ENCODE peak calls at places on chromosomes 12 and 14, in seven cellular contexts. One of them, this sample, is unnamed.

GRCh38 chr12:6494351-6494743 is 445 bp downstream of the NCAPD2 start:
- DNase-seq in pancreas: no peak
- DNase-seq in EL: no peak
- DNase-seq in Ammon's horn: no peak
- DNase-seq in NCI-H1092: no peak
- DNase-seq in mucosa of gallbladder: no peak
- DNase-seq in MCF 10A: no peak
- DNase-seq in this sample: no peak

GRCh38 chr14:85250369-85250768 is 279.6 kb upstream of the FLRT2 start:
- DNase-seq in pancreas: no peak
- DNase-seq in EL: no peak
- DNase-seq in Ammon's horn: no peak
- DNase-seq in NCI-H1092: peak
- DNase-seq in mucosa of gallbladder: peak
- DNase-seq in MCF 10A: no peak
- DNase-seq in this sample: no peak

GRCh38 chr12:15757553-15758255 is 31.5 kb downstream of the EPS8 start:
- DNase-seq in pancreas: no peak
- DNase-seq in EL: peak
- DNase-seq in Ammon's horn: no peak
- DNase-seq in NCI-H1092: no peak
- DNase-seq in mucosa of gallbladder: no peak
- DNase-seq in MCF 10A: peak
- DNase-seq in this sample: peak

GRCh38 chr12:13251496-13251895 is 55.0 kb downstream of the EMP1 start:
- DNase-seq in pancreas: no peak
- DNase-seq in EL: no peak
- DNase-seq in Ammon's horn: no peak
- DNase-seq in NCI-H1092: no peak
- DNase-seq in mucosa of gallbladder: peak
- DNase-seq in MCF 10A: no peak
- DNase-seq in this sample: no peak

GRCh38 chr12:102317155-102317554 is 119.5 kb upstream of the PMCH start:
- DNase-seq in pancreas: no peak
- DNase-seq in EL: no peak
- DNase-seq in Ammon's horn: no peak
- DNase-seq in NCI-H1092: no peak
- DNase-seq in mucosa of gallbladder: no peak
- DNase-seq in MCF 10A: no peak
- DNase-seq in this sample: no peak

GRCh38 chr12:75969768-75970167 is 61.8 kb downstream of the PHLDA1 start:
- DNase-seq in pancreas: no peak
- DNase-seq in EL: no peak
- DNase-seq in Ammon's horn: no peak
- DNase-seq in NCI-H1092: no peak
- DNase-seq in mucosa of gallbladder: no peak
- DNase-seq in MCF 10A: peak
- DNase-seq in this sample: no peak

GRCh38 chr14:20568393-20568792 is 7.5 kb upstream of the RNASE9 start:
- DNase-seq in pancreas: no peak
- DNase-seq in EL: no peak
- DNase-seq in Ammon's horn: no peak
- DNase-seq in NCI-H1092: no peak
- DNase-seq in mucosa of gallbladder: no peak
- DNase-seq in MCF 10A: no peak
- DNase-seq in this sample: no peak

GRCh38 chr12:1920436-1920835 is 2.0 kb upstream of the CACNA2D4 start:
- DNase-seq in pancreas: no peak
- DNase-seq in EL: no peak
- DNase-seq in Ammon's horn: no peak
- DNase-seq in NCI-H1092: no peak
- DNase-seq in mucosa of gallbladder: no peak
- DNase-seq in MCF 10A: no peak
- DNase-seq in this sample: no peak

GRCh38 chr12:26988703-26989102 is 25.5 kb downstream of the TM7SF3 start:
- DNase-seq in pancreas: no peak
- DNase-seq in EL: no peak
- DNase-seq in Ammon's horn: no peak
- DNase-seq in NCI-H1092: no peak
- DNase-seq in mucosa of gallbladder: no peak
- DNase-seq in MCF 10A: no peak
- DNase-seq in this sample: no peak

GRCh38 chr12:132043770-132044467 is 94.2 kb downstream of the EP400 start:
- DNase-seq in pancreas: no peak
- DNase-seq in EL: no peak
- DNase-seq in Ammon's horn: no peak
- DNase-seq in NCI-H1092: no peak
- DNase-seq in mucosa of gallbladder: no peak
- DNase-seq in MCF 10A: no peak
- DNase-seq in this sample: no peak

GRCh38 chr12:12194206-12194605 is 72.6 kb downstream of the LRP6 start:
- DNase-seq in pancreas: no peak
- DNase-seq in EL: peak
- DNase-seq in Ammon's horn: no peak
- DNase-seq in NCI-H1092: no peak
- DNase-seq in mucosa of gallbladder: no peak
- DNase-seq in MCF 10A: peak
- DNase-seq in this sample: peak

GRCh38 chr14:53613404-53614253 is 343.0 kb downstream of the BMP4 start:
- DNase-seq in pancreas: peak
- DNase-seq in EL: peak
- DNase-seq in Ammon's horn: peak
- DNase-seq in NCI-H1092: peak
- DNase-seq in mucosa of gallbladder: peak
- DNase-seq in MCF 10A: peak
- DNase-seq in this sample: peak

GRCh38 chr12:10584415-10584814 is 29.0 kb downstream of the MAGOHB start:
- DNase-seq in pancreas: no peak
- DNase-seq in EL: peak
- DNase-seq in Ammon's horn: no peak
- DNase-seq in NCI-H1092: no peak
- DNase-seq in mucosa of gallbladder: no peak
- DNase-seq in MCF 10A: no peak
- DNase-seq in this sample: no peak

GRCh38 chr14:59918824-59919581 is 941 bp upstream of the LRRC9 start:
- DNase-seq in pancreas: no peak
- DNase-seq in EL: peak
- DNase-seq in Ammon's horn: peak
- DNase-seq in NCI-H1092: peak
- DNase-seq in mucosa of gallbladder: no peak
- DNase-seq in MCF 10A: peak
- DNase-seq in this sample: peak

GRCh38 chr12:28998662-28999120 is 150.4 kb upstream of the FAR2 start:
- DNase-seq in pancreas: no peak
- DNase-seq in EL: peak
- DNase-seq in Ammon's horn: peak
- DNase-seq in NCI-H1092: no peak
- DNase-seq in mucosa of gallbladder: no peak
- DNase-seq in MCF 10A: peak
- DNase-seq in this sample: peak

GRCh38 chr14:24251880-24252288 is 9.5 kb upstream of the TINF2 start:
- DNase-seq in pancreas: no peak
- DNase-seq in EL: peak
- DNase-seq in Ammon's horn: no peak
- DNase-seq in NCI-H1092: no peak
- DNase-seq in mucosa of gallbladder: no peak
- DNase-seq in MCF 10A: no peak
- DNase-seq in this sample: peak

GRCh38 chr14:34051966-34052657 is 101.2 kb upstream of the EGLN3 start:
- DNase-seq in pancreas: no peak
- DNase-seq in EL: peak
- DNase-seq in Ammon's horn: no peak
- DNase-seq in NCI-H1092: no peak
- DNase-seq in mucosa of gallbladder: peak
- DNase-seq in MCF 10A: peak
- DNase-seq in this sample: peak

GRCh38 chr14:102020058-102020971 is 55.9 kb downstream of the DYNC1H1 start:
- DNase-seq in pancreas: no peak
- DNase-seq in EL: peak
- DNase-seq in Ammon's horn: no peak
- DNase-seq in NCI-H1092: no peak
- DNase-seq in mucosa of gallbladder: no peak
- DNase-seq in MCF 10A: no peak
- DNase-seq in this sample: peak

GRCh38 chr12:120043421-120043820 is 54.4 kb downstream of the BICDL1 start:
- DNase-seq in pancreas: no peak
- DNase-seq in EL: no peak
- DNase-seq in Ammon's horn: no peak
- DNase-seq in NCI-H1092: no peak
- DNase-seq in mucosa of gallbladder: no peak
- DNase-seq in MCF 10A: no peak
- DNase-seq in this sample: no peak

GRCh38 chr12:33588082-33588712 is 148.6 kb upstream of the SYT10 start:
- DNase-seq in pancreas: no peak
- DNase-seq in EL: no peak
- DNase-seq in Ammon's horn: no peak
- DNase-seq in NCI-H1092: no peak
- DNase-seq in mucosa of gallbladder: peak
- DNase-seq in MCF 10A: peak
- DNase-seq in this sample: peak

GRCh38 chr12:8594072-8594471 is 18.6 kb downstream of the AICDA start:
- DNase-seq in pancreas: no peak
- DNase-seq in EL: no peak
- DNase-seq in Ammon's horn: no peak
- DNase-seq in NCI-H1092: no peak
- DNase-seq in mucosa of gallbladder: no peak
- DNase-seq in MCF 10A: no peak
- DNase-seq in this sample: no peak

GRCh38 chr14:102675396-102675795 is 82.9 kb downstream of the RCOR1 start:
- DNase-seq in pancreas: no peak
- DNase-seq in EL: peak
- DNase-seq in Ammon's horn: no peak
- DNase-seq in NCI-H1092: no peak
- DNase-seq in mucosa of gallbladder: no peak
- DNase-seq in MCF 10A: no peak
- DNase-seq in this sample: peak

GRCh38 chr14:62039871-62040270 is 277.7 kb downstream of the SNAPC1 start:
- DNase-seq in pancreas: no peak
- DNase-seq in EL: no peak
- DNase-seq in Ammon's horn: no peak
- DNase-seq in NCI-H1092: no peak
- DNase-seq in mucosa of gallbladder: no peak
- DNase-seq in MCF 10A: no peak
- DNase-seq in this sample: no peak

GRCh38 chr12:110689601-110690430 is 901 bp upstream of the HVCN1 start:
- DNase-seq in pancreas: no peak
- DNase-seq in EL: no peak
- DNase-seq in Ammon's horn: peak
- DNase-seq in NCI-H1092: no peak
- DNase-seq in mucosa of gallbladder: no peak
- DNase-seq in MCF 10A: no peak
- DNase-seq in this sample: peak

GRCh38 chr14:92577321-92577742 is 63.8 kb downstream of the RIN3 start:
- DNase-seq in pancreas: no peak
- DNase-seq in EL: no peak
- DNase-seq in Ammon's horn: no peak
- DNase-seq in NCI-H1092: no peak
- DNase-seq in mucosa of gallbladder: no peak
- DNase-seq in MCF 10A: no peak
- DNase-seq in this sample: no peak

GRCh38 chr12:115850924-115851323 is 426.6 kb downstream of the MED13L start:
- DNase-seq in pancreas: no peak
- DNase-seq in EL: no peak
- DNase-seq in Ammon's horn: no peak
- DNase-seq in NCI-H1092: no peak
- DNase-seq in mucosa of gallbladder: no peak
- DNase-seq in MCF 10A: no peak
- DNase-seq in this sample: no peak

GRCh38 chr14:68285421-68286179 is 466.0 kb downstream of the RAD51B start:
- DNase-seq in pancreas: no peak
- DNase-seq in EL: peak
- DNase-seq in Ammon's horn: no peak
- DNase-seq in NCI-H1092: no peak
- DNase-seq in mucosa of gallbladder: no peak
- DNase-seq in MCF 10A: no peak
- DNase-seq in this sample: no peak

GRCh38 chr12:86411710-86412109 is 155.5 kb upstream of the MGAT4C start:
- DNase-seq in pancreas: no peak
- DNase-seq in EL: no peak
- DNase-seq in Ammon's horn: no peak
- DNase-seq in NCI-H1092: no peak
- DNase-seq in mucosa of gallbladder: no peak
- DNase-seq in MCF 10A: no peak
- DNase-seq in this sample: no peak

GRCh38 chr14:79631276-79631675 is 580.0 kb downstream of the DIO2 start:
- DNase-seq in pancreas: peak
- DNase-seq in EL: no peak
- DNase-seq in Ammon's horn: peak
- DNase-seq in NCI-H1092: no peak
- DNase-seq in mucosa of gallbladder: no peak
- DNase-seq in MCF 10A: no peak
- DNase-seq in this sample: no peak

GRCh38 chr14:26531894-26532293 is 65.9 kb downstream of the NOVA1 start:
- DNase-seq in pancreas: no peak
- DNase-seq in EL: no peak
- DNase-seq in Ammon's horn: no peak
- DNase-seq in NCI-H1092: no peak
- DNase-seq in mucosa of gallbladder: no peak
- DNase-seq in MCF 10A: peak
- DNase-seq in this sample: peak

GRCh38 chr12:18454330-18454729 is 193.0 kb downstream of the PIK3C2G start:
- DNase-seq in pancreas: no peak
- DNase-seq in EL: no peak
- DNase-seq in Ammon's horn: no peak
- DNase-seq in NCI-H1092: no peak
- DNase-seq in mucosa of gallbladder: no peak
- DNase-seq in MCF 10A: no peak
- DNase-seq in this sample: no peak

GRCh38 chr14:61710853-61711817 is 15.8 kb downstream of the HIF1A start:
- DNase-seq in pancreas: no peak
- DNase-seq in EL: no peak
- DNase-seq in Ammon's horn: no peak
- DNase-seq in NCI-H1092: peak
- DNase-seq in mucosa of gallbladder: no peak
- DNase-seq in MCF 10A: no peak
- DNase-seq in this sample: no peak

GRCh38 chr12:102426599-102427541 is 53.5 kb downstream of the IGF1 start:
- DNase-seq in pancreas: no peak
- DNase-seq in EL: no peak
- DNase-seq in Ammon's horn: peak
- DNase-seq in NCI-H1092: no peak
- DNase-seq in mucosa of gallbladder: no peak
- DNase-seq in MCF 10A: no peak
- DNase-seq in this sample: no peak

GRCh38 chr12:132561784-132562156 is 48.6 kb downstream of the LRCOL1 start:
- DNase-seq in pancreas: no peak
- DNase-seq in EL: no peak
- DNase-seq in Ammon's horn: no peak
- DNase-seq in NCI-H1092: peak
- DNase-seq in mucosa of gallbladder: no peak
- DNase-seq in MCF 10A: peak
- DNase-seq in this sample: no peak

GRCh38 chr12:114834621-114835020 is 150.6 kb upstream of the TBX3 start:
- DNase-seq in pancreas: no peak
- DNase-seq in EL: peak
- DNase-seq in Ammon's horn: no peak
- DNase-seq in NCI-H1092: no peak
- DNase-seq in mucosa of gallbladder: no peak
- DNase-seq in MCF 10A: no peak
- DNase-seq in this sample: peak

GRCh38 chr12:103178681-103179080 is 221.2 kb downstream of the ASCL1 start:
- DNase-seq in pancreas: no peak
- DNase-seq in EL: no peak
- DNase-seq in Ammon's horn: no peak
- DNase-seq in NCI-H1092: no peak
- DNase-seq in mucosa of gallbladder: no peak
- DNase-seq in MCF 10A: no peak
- DNase-seq in this sample: no peak

GRCh38 chr12:28026701-28027100 is 54.2 kb upstream of the PTHLH start:
- DNase-seq in pancreas: no peak
- DNase-seq in EL: peak
- DNase-seq in Ammon's horn: no peak
- DNase-seq in NCI-H1092: no peak
- DNase-seq in mucosa of gallbladder: no peak
- DNase-seq in MCF 10A: peak
- DNase-seq in this sample: peak

GRCh38 chr14:58082491-58083098 is 69.4 kb downstream of the ARMH4 start:
- DNase-seq in pancreas: no peak
- DNase-seq in EL: peak
- DNase-seq in Ammon's horn: peak
- DNase-seq in NCI-H1092: no peak
- DNase-seq in mucosa of gallbladder: no peak
- DNase-seq in MCF 10A: peak
- DNase-seq in this sample: peak

This sample was measured in RPMI7951.